ENCODE peak calls at places on chromosomes 1 and 21, in four cellular contexts. O is body of pancreas, Y is heart right ventricle, P is right lobe of liver. L is an unnamed sample. For H3K4me1, the result is how much of the 10 kb centered on the place peaks cover.

GRCh38 chr1:38559180-38559874 is 300.2 kb downstream of the RRAGC start:
- DNase-seq in Y (no peak), O (peak), P (no peak), L (peak)

GRCh38 chr21:39660596-39660995 is 47.9 kb downstream of the B3GALT5 start:
- DNase-seq in O (peak), Y (peak), P (no peak), L (no peak)

GRCh38 chr1:7388488-7389185 is 382.5 kb upstream of the VAMP3 start:
- DNase-seq in P (no peak), Y (peak), O (no peak), L (peak)

GRCh38 chr1:26959722-26960624 is at the start of gene KDF1:
- DNase-seq in Y (no peak), P (peak), O (peak), L (peak)

GRCh38 chr1:147773215-147773715 is 12.9 kb upstream of the GJA5 start:
- DNase-seq in Y (no peak), P (no peak), O (no peak), L (no peak)

GRCh38 chr1:18353528-18353927 is 127.2 kb upstream of the KLHDC7A start:
- DNase-seq in O (no peak), Y (no peak), P (no peak), L (no peak)

GRCh38 chr1:86419277-86419903 is 4.6 kb upstream of the CLCA2 start:
- DNase-seq in P (no peak), Y (peak), O (no peak), L (no peak)

GRCh38 chr1:185459141-185459540 is 142.1 kb upstream of the IVNS1ABP start:
- DNase-seq in O (no peak), Y (no peak), P (no peak), L (no peak)

GRCh38 chr1:13751458-13751871 is 51.5 kb downstream of the PRDM2 start:
- DNase-seq in O (no peak), P (no peak), Y (no peak), L (no peak)

GRCh38 chr1:224773646-224774045 is 155.8 kb upstream of the DNAH14 start:
- DNase-seq in Y (no peak), P (no peak), O (no peak), L (no peak)

GRCh38 chr1:45009956-45010854 is 919 bp downstream of the HECTD3 start:
- DNase-seq in P (peak), O (peak), Y (no peak), L (peak)

GRCh38 chr1:108644984-108645383 is 15.9 kb downstream of the HENMT1 start:
- DNase-seq in Y (no peak), P (no peak), O (no peak), L (peak)

GRCh38 chr21:33047231-33047630 is 21.5 kb downstream of the OLIG2 start:
- DNase-seq in P (no peak), Y (no peak), O (no peak), L (no peak)

GRCh38 chr1:156053770-156054499 is at the start of gene UBQLN4:
- DNase-seq in Y (peak), O (peak), P (peak), L (peak)

GRCh38 chr1:156050376-156050775 is 3.2 kb downstream of the UBQLN4 start:
- DNase-seq in Y (peak), P (no peak), O (no peak), L (no peak)

GRCh38 chr1:156052862-156053769 is 482 bp downstream of the UBQLN4 start:
- DNase-seq in O (peak), Y (peak), P (peak), L (peak)

GRCh38 chr1:156048663-156049258 is 4.8 kb downstream of the UBQLN4 start:
- DNase-seq in Y (no peak), P (no peak), O (no peak), L (no peak)

DNA sequence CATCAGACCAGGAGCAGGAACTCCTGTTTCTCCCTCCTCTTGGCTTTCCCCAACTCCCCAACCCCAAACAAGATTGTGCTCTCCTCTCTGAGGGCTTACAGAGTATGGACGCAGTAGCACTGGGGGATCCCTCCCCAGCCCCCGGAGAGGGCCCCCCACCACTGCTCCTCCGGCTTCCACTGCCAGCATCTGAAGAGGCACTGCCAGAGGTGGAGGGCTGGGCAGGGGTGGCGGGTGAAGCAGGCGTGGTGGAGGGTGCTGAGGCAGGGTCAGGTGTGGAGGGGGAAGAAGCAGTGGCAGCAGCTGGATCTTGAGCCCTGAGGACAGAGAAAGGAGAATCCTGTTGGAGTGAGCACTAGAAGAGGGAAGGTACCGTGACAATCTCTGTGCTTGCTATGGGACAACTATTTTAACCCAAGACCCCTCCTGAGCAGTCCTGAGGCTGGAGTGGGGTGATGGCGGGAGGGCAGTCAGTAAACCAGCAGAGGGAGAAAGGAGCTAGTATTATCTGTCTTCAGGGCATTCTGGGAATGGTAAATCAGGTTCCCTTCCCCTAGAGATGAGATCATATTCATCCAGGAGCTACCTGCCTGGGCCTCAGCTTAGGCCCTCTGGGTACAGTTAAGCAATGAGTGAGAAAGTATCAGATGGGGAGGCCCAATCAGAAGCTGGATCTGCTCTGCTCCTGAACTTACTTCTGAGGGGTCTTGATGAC is 2.4 kb downstream of the UBQLN4 start:
- DNase-seq in Y (no peak), P (no peak), O (no peak), L (no peak)
- H3K4me3 ChIP-seq in Y (no peak), P (no peak), O (no peak), L (no peak)

DNA sequence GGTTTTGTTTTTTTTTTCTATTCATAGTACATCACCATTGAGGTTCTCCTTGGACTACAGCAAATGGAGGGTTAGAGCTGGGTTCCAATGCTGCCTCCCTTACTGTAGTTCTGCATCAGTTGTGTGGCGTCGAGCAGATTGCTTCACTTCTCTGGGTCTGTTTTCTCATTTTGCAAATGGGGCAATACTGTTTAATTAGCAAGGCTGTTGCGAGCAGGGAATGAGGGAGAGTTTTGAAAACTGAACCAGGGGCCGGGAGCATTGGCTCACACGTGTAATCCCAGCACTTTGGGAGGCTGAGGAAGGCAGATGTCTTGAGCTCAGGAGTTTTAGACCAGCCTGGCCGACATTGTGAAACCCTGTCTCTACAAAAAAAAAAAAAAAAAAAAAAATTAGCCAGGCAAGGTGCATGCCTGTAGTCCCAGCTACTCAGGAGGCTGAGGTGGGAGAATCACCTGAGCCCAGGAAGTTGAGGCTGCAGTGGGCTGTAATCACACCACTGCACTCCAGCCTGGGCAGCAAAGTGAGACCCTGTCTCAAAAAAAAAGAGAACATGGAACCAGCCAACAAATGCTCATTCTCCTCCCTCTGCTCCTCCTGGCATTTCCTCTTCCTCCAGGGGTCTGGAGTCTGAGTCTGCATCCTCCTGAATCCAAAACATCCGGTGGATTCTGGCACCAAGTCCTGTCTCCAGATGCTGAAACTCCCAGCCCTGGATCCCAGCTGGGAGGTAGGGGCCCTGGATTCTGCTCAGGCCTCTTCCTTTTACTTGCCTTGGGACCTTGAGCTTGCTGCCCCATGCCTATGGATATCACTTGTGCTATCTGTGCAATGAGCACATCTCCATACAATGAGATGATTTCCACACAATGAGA is 3.7 kb upstream of the PLOD1 start:
- DNase-seq in P (no peak), Y (peak), O (peak), L (no peak)
- H3K4me1 ChIP-seq in P (under half), Y (under half), O (under half), L (half or more)

DNA sequence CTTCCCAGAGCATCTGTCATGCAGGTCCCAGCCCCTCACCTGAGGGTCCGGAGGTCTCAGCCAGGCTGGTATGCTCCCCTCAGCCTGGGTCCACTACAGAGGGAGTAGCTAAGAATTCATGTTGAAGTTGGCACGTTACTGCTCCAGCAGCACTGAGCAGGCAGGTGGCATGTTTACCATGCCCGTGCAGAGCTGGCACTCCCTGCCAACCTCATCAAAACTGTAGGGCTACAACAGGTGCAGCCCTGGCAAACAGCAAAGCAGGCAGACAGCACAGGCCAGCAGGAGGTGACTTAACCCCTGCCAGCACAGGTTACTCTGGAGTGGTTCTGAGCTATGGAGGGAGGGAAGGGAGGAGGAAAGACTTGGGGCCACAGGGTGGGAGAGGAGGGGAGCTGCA is 46.4 kb downstream of the NUAK2 start:
- DNase-seq in Y (no peak), O (peak), P (peak), L (peak)
- TF ChIP-seq CTCF in Y (no peak), O (no peak), P (no peak), L (no peak)

DNA sequence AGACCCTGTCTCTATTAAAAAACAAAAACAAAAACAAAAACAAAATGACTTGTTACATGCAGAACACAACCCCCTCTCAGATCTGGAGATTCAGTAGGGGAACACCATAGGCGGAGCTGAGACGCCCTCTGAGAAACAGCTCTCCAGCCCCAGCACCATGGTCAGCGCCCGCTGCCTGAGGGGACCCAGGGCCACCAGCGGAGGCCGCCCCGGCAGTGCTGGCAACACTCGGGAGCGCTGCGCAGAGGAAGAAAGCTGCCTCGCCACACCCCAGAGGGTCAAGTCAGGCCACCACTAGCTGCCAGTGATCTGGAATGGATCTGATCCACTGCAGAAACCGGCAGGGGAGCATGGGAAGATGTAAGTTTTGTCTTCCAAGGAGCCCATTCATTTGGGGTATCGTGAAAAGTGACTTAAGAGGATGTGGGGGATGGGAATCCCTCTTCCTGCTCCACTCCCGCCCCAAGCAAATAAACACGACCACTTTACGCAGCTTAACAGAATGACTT is 3.1 kb downstream of the ACTA1 start:
- DNase-seq in O (peak), P (no peak), Y (peak), L (peak)
- H3K4me3 ChIP-seq in O (no peak), P (no peak), Y (peak), L (no peak)

DNA sequence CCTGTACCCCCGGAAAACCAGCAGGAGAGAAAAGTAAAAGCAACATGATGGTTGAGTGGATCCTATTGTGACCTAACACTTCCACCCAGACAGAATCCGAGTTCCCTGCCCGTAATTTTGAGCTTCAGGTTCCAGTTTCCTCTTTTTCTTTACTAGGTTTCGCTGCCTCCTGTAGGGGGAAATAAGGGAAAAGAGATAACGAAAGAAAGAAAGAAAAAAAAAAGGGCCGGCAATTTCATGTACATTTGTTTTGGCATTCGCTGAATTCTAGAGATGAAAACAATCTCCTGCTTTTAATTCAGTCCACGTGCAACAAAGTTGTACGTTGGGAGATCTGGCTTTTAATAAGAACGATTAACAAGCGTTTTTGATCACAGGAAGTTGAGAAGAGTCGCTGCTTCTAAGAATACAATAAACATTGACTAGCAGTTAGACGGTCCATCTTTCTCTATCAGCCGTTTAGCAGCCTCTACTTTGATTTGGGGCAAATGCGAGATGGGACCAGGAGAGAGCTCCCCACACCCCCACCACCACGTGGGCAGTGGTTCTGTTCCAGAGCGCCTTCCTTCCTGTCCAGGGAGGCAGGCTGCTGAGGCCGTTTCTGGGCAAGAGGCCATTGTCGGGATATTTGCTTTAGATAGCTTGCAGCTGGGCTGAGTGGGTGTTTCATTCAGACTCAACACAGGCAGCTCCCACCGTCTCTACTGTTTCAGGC is 155.9 kb upstream of the RUNX1 start:
- DNase-seq in O (peak), Y (peak), P (peak), L (peak)
- H3K4me1 ChIP-seq in O (under half), Y (under half), P (under half), L (under half)

GRCh38 chr1:20981903-20982695 is 194.6 kb downstream of the EIF4G3 start:
- DNase-seq in O (no peak), P (no peak), Y (no peak), L (no peak)
- TF ChIP-seq CTCF in O (peak), P (peak), Y (peak), L (no peak)

DNA sequence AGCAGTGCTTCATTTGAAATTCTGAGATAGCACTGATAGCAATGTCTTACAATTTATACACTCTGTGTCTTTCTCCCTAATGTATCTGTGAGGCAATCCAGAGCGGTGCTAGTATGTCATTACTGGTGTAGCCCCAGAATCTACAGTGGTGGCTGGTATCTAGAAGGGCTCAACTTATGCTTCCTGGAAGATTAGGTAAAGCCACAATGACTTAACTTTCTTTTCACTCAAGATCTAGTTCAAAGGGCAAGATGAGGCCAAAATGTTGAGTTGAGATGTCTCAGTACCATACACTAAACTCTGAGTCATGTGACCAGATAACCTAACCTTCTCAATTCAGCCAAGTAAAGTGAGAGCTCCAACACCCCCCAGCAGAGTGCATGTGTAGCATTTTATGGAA is 77.5 kb downstream of the PAPPA2 start:
- DNase-seq in P (no peak), Y (no peak), O (no peak), L (no peak)
- H3K4me3 ChIP-seq in P (no peak), Y (no peak), O (no peak), L (no peak)

L was measured in stomach.